ENCODE peak calls at places on chromosomes 12 and 14, in eight cellular contexts. K is renal cortical epithelial cell; Q is NCI-H2029; T is globus pallidus; C is SW 1271; B is tibial artery; O is activated CD4-positive, alpha-beta T cell treated with anti-CD3 and anti-CD28 coated beads, Interleukin-2, amount 50 U/mL, for 24 hours; F is heart right ventricle. N is an unnamed sample.
A peak's percentile ranks its signal among the peaks of the same experiment; 100 is the strongest.

GRCh38 chr12:76144253-76144564 is 59.7 kb upstream of the NAP1L1 start:
- DNase-seq in F (no peak), K (no peak), C (no peak), T (no peak), B (no peak), O (peak; percentile 14), Q (no peak), N (peak; percentile 40)

GRCh38 chr12:21989819-21990412 is 48.7 kb upstream of the ABCC9 start:
- DNase-seq in O (no peak), B (no peak), C (no peak), Q (no peak), T (no peak), F (no peak), K (peak; percentile 31), N (no peak)

GRCh38 chr12:11693068-11693467 is 43.6 kb downstream of the ETV6 start:
- DNase-seq in O (no peak), C (no peak), K (no peak), Q (no peak), B (no peak), T (peak; percentile 29), F (no peak), N (no peak)

GRCh38 chr14:55556929-55557623 is 22.9 kb upstream of the KTN1 start:
- DNase-seq in K (peak; percentile 100), C (no peak), T (no peak), B (peak; percentile 78), F (peak; percentile 83), O (no peak), Q (peak; percentile 98), N (peak; percentile 78)

GRCh38 chr14:103808403-103809001 is 38.9 kb downstream of the PPP1R13B start:
- DNase-seq in Q (peak; percentile 39), K (peak; percentile 57), F (peak; percentile 82), B (peak; percentile 75), O (peak; percentile 60), T (peak; percentile 63), C (peak; percentile 11), N (peak; percentile 77)

GRCh38 chr14:73606271-73606670 is 6.0 kb upstream of the ACOT6 start:
- DNase-seq in K (no peak), B (no peak), C (no peak), T (no peak), O (no peak), F (no peak), Q (no peak), N (no peak)

GRCh38 chr14:46344327-46344937 is 307.1 kb downstream of the RPL10L start:
- DNase-seq in K (peak; percentile 43), O (no peak), C (peak; percentile 4), T (peak; percentile 20), B (no peak), Q (no peak), F (no peak), N (no peak)

GRCh38 chr12:88763536-88764100 is 183.3 kb upstream of the KITLG start:
- DNase-seq in C (no peak), B (no peak), T (no peak), K (peak; percentile 32), F (no peak), O (no peak), Q (no peak), N (no peak)

GRCh38 chr12:111636209-111636928 is 37.3 kb upstream of the ATXN2 start:
- DNase-seq in T (peak; percentile 60), O (no peak), F (peak; percentile 54), C (no peak), B (peak; percentile 83), Q (no peak), K (peak; percentile 27), N (peak; percentile 76)

GRCh38 chr12:20257311-20257710 is 111.0 kb upstream of the PDE3A start:
- DNase-seq in B (no peak), F (no peak), T (no peak), K (no peak), C (no peak), Q (no peak), O (no peak), N (no peak)

GRCh38 chr12:2750185-2750584 is 44.6 kb upstream of the FKBP4 start:
- DNase-seq in K (no peak), O (no peak), T (no peak), C (no peak), F (no peak), Q (no peak), B (no peak), N (no peak)

GRCh38 chr12:1812650-1813302 is 7.6 kb upstream of the LRTM2 start:
- DNase-seq in B (no peak), O (no peak), T (peak; percentile 42), C (no peak), Q (no peak), K (peak; percentile 43), F (peak; percentile 28), N (no peak)

GRCh38 chr14:47674148-47674545 is 1.3 kb downstream of the MDGA2 start:
- DNase-seq in C (no peak), T (no peak), B (no peak), K (no peak), O (no peak), F (no peak), Q (no peak), N (peak; percentile 43)

GRCh38 chr12:27710592-27711311 is at the start of gene MRPS35:
- DNase-seq in B (peak; percentile 95), C (peak; percentile 56), F (peak; percentile 93), T (peak; percentile 88), K (peak; percentile 76), O (peak; percentile 88), Q (peak; percentile 64), N (peak; percentile 87)

GRCh38 chr14:75273272-75274044 is 5.2 kb upstream of the FOS start:
- DNase-seq in T (no peak), O (no peak), C (no peak), K (no peak), B (peak; percentile 65), F (no peak), Q (no peak), N (no peak)

GRCh38 chr14:23399136-23399535 is 8.9 kb downstream of the MYH6 start:
- DNase-seq in O (no peak), B (no peak), C (no peak), K (no peak), F (no peak), Q (peak; percentile 75), T (no peak), N (no peak)

GRCh38 chr12:83821967-83822366 is 1090.6 kb downstream of the SLC6A15 start:
- DNase-seq in F (no peak), Q (no peak), C (no peak), K (no peak), B (no peak), T (no peak), O (no peak), N (no peak)

GRCh38 chr12:27347779-27348178 is 15.1 kb downstream of the BMAL2 start:
- DNase-seq in K (no peak), B (no peak), T (no peak), Q (no peak), C (no peak), O (no peak), F (no peak), N (no peak)

GRCh38 chr12:96448287-96448686 is 41.1 kb upstream of the CFAP54 start:
- DNase-seq in B (no peak), C (peak; percentile 52), K (peak; percentile 86), F (no peak), O (no peak), Q (no peak), T (no peak), N (no peak)

GRCh38 chr14:32028599-32028998 is 48.5 kb upstream of the ARHGAP5 start:
- DNase-seq in O (no peak), C (no peak), F (no peak), K (peak; percentile 96), Q (no peak), T (no peak), B (no peak), N (no peak)